ENCODE peak calls at places on chromosome 14, in five cellular contexts. S is GM20000, P is NCI-H1436, Q is immature natural killer cell, X is GOT3. V is an unnamed sample.

GRCh38 chr14:90566481-90566880 is 169.7 kb downstream of the CALM1 start:
- DNase-seq in S (no peak), Q (no peak), X (no peak), P (no peak), V (no peak)

GRCh38 chr14:104326848-104327247 is 188.5 kb downstream of the KIF26A start:
- DNase-seq in S (no peak), X (no peak), P (no peak), Q (no peak), V (no peak)

GRCh38 chr14:44494125-44494524 is 13.0 kb downstream of the FSCB start:
- DNase-seq in S (no peak), P (no peak), X (no peak), Q (no peak), V (no peak)

GRCh38 chr14:73168274-73168673 is 32.0 kb downstream of the PSEN1 start:
- DNase-seq in P (no peak), X (no peak), S (no peak), Q (no peak), V (no peak)

GRCh38 chr14:31261859-31262739 is 54.5 kb upstream of the HECTD1 start:
- DNase-seq in X (no peak), S (no peak), Q (no peak), P (peak), V (no peak)

GRCh38 chr14:100362311-100362927 is 39.3 kb downstream of the SLC25A47 start:
- DNase-seq in Q (no peak), P (peak), X (no peak), S (no peak), V (no peak)

GRCh38 chr14:35134329-35135123 is 12.2 kb downstream of the PRORP start:
- DNase-seq in S (no peak), Q (no peak), P (no peak), X (no peak), V (no peak)

GRCh38 chr14:105046891-105047282 is 18.3 kb downstream of the GPR132 start:
- DNase-seq in S (no peak), Q (no peak), X (no peak), P (no peak), V (no peak)

GRCh38 chr14:35362441-35362840 is 42.1 kb downstream of the NFKBIA start:
- DNase-seq in P (no peak), Q (no peak), S (no peak), X (no peak), V (no peak)

GRCh38 chr14:85532981-85533820 is 3.3 kb downstream of the FLRT2 start:
- DNase-seq in Q (no peak), P (peak), X (no peak), S (peak), V (no peak)

GRCh38 chr14:75643985-75644384 is 16.7 kb downstream of the ERG28 start:
- DNase-seq in Q (no peak), P (no peak), S (no peak), X (no peak), V (no peak)

GRCh38 chr14:99241314-99242035 is 30.5 kb downstream of the BCL11B start:
- DNase-seq in X (no peak), P (no peak), Q (no peak), S (no peak), V (no peak)

GRCh38 chr14:100072783-100073346 is 7.6 kb downstream of the EVL start:
- DNase-seq in Q (peak), S (peak), P (no peak), X (no peak), V (peak)

GRCh38 chr14:105944632-105945610 is 418.5 kb downstream of the TMEM121 start:
- DNase-seq in P (peak), S (peak), X (no peak), Q (peak), V (peak)

GRCh38 chr14:66496188-66496807 is 10.1 kb downstream of the CCDC196 start:
- DNase-seq in X (no peak), P (no peak), S (no peak), Q (no peak), V (no peak)

GRCh38 chr14:75372260-75372659 is 55.6 kb upstream of the JDP2 start:
- DNase-seq in P (no peak), S (no peak), X (no peak), Q (no peak), V (no peak)

GRCh38 chr14:85471744-85472143 is 58.2 kb upstream of the FLRT2 start:
- DNase-seq in X (no peak), P (no peak), Q (no peak), S (no peak), V (no peak)

GRCh38 chr14:23284654-23285529 is 1.0 kb downstream of the HOMEZ start:
- DNase-seq in X (no peak), P (no peak), Q (no peak), S (peak), V (no peak)

GRCh38 chr14:68144051-68144681 is 324.6 kb downstream of the RAD51B start:
- DNase-seq in X (no peak), S (no peak), Q (no peak), P (no peak), V (no peak)

GRCh38 chr14:105508601-105509000 is 17.6 kb downstream of the TEDC1 start:
- DNase-seq in P (no peak), S (no peak), X (no peak), Q (no peak), V (no peak)

GRCh38 chr14:106039400-106039799 is 513.0 kb downstream of the TMEM121 start:
- DNase-seq in X (no peak), P (no peak), S (peak), Q (peak), V (peak)

GRCh38 chr14:101604935-101605767 is 43.9 kb downstream of the DIO3 start:
- DNase-seq in S (no peak), P (no peak), Q (no peak), X (no peak), V (no peak)

GRCh38 chr14:73610692-73611091 is 1.6 kb upstream of the ACOT6 start:
- DNase-seq in P (no peak), Q (no peak), X (no peak), S (no peak), V (no peak)

GRCh38 chr14:68368850-68369249 is 424.0 kb downstream of the ZFP36L1 start:
- DNase-seq in Q (peak), S (peak), X (no peak), P (no peak), V (no peak)

GRCh38 chr14:104112609-104113571 is 25.5 kb upstream of the KIF26A start:
- DNase-seq in X (no peak), S (no peak), Q (no peak), P (no peak), V (no peak)

GRCh38 chr14:56274556-56274955 is 156.3 kb downstream of the PELI2 start:
- DNase-seq in Q (no peak), S (no peak), P (no peak), X (no peak), V (no peak)

V was measured in germinal center.